ENCODE peak calls at places on chromosomes 12 and 14, in five cellular contexts. W is upper lobe of left lung, M is OCI-LY7, N is body of pancreas, A is epithelial cell of esophagus. R is an unnamed sample.

GRCh38 chr14:51401756-51402155 is 161.7 kb downstream of the TMX1 start:
- DNase-seq in M (no peak), W (no peak), A (no peak), N (peak), R (no peak)

GRCh38 chr14:104172880-104173279 is 34.5 kb downstream of the KIF26A start:
- DNase-seq in N (no peak), W (no peak), A (no peak), M (no peak), R (no peak)

GRCh38 chr12:94714378-94714777 is 64.0 kb upstream of the TMCC3 start:
- DNase-seq in A (peak), W (no peak), M (no peak), N (peak), R (no peak)

GRCh38 chr14:99150236-99150635 is 121.8 kb downstream of the BCL11B start:
- DNase-seq in N (no peak), A (no peak), W (no peak), M (no peak), R (no peak)

GRCh38 chr12:57793920-57794319 is 11.3 kb downstream of the TSFM start:
- DNase-seq in M (no peak), A (peak), W (no peak), N (no peak), R (no peak)

GRCh38 chr14:59576332-59577294 is at the start of gene CCDC175:
- DNase-seq in W (peak), A (peak), N (peak), M (peak), R (peak)

GRCh38 chr14:96940009-96940408 is 142.8 kb downstream of the VRK1 start:
- DNase-seq in M (no peak), A (peak), N (no peak), W (no peak), R (no peak)

GRCh38 chr12:121805800-121806555 is 2.2 kb downstream of the SETD1B start:
- DNase-seq in A (no peak), N (no peak), M (no peak), W (peak), R (peak)

GRCh38 chr12:90098132-90098779 is 389.6 kb upstream of the ATP2B1 start:
- DNase-seq in N (no peak), A (no peak), W (no peak), M (peak), R (no peak)

GRCh38 chr14:90893028-90893427 is 76.8 kb upstream of the TTC7B start:
- DNase-seq in N (no peak), M (no peak), W (no peak), A (no peak), R (no peak)

GRCh38 chr12:47120736-47121135 is 41.0 kb upstream of the AMIGO2 start:
- DNase-seq in M (no peak), A (no peak), W (no peak), N (no peak), R (no peak)

GRCh38 chr12:14892726-14893442 is 7.2 kb upstream of the MGP start:
- DNase-seq in W (no peak), N (peak), M (peak), A (no peak), R (no peak)

GRCh38 chr12:6430124-6430989 is 14.4 kb upstream of the CD27 start:
- DNase-seq in M (peak), W (no peak), A (peak), N (peak), R (peak)

GRCh38 chr12:28876423-28876822 is 272.7 kb upstream of the FAR2 start:
- DNase-seq in W (no peak), A (no peak), M (no peak), N (no peak), R (no peak)
- TF ChIP-seq CTCF in W (no peak), A (no peak), M (no peak), N (no peak), R (no peak)

DNA sequence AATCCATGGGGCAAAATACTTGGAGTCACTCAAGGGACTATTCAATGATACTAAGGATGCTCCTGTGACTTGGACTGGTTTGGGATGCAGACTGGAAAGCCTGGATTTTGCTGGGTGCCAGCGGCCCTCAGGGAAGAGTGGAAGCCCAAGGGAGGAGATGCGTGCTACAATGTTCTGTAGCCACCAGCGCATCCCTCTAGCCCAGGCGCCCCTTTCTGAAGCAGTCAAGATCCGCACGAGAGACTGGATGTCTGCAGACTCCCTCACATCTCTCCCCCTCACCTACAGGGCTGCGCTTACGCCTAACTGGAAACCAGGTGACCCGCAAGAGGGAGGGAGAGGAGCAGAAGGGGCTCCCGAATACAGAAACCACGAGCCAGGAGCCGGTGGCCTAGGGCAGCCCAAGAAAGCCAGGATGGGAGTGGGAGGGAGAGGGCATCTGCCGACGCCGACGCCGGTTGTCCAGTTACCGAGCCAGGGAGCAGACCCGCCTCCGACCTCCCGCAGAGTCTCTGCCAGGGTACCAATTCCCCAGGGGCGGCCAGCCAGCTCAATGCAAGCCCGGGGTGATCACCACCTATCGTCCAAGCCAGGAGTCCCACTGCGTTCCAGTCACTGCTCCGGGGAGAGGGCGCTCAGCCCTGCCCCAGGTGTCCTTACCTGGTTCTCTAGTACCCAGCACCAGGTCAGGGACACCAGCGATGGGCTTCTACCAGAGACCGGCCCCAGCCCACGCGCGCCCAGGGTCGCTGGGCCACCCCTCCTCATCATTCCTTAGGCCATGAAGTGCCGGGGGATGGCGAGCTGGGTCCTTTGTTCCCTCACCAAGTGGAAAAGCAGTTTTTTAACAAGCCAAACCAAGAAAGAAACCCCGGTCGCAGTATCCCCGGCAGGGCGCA is 1.2 kb downstream of the NTN4 start:
- DNase-seq in N (peak), A (peak), M (no peak), W (peak), R (no peak)
- TF ChIP-seq CTCF in N (no peak), A (no peak), M (no peak), W (no peak), R (no peak)

GRCh38 chr12:125455556-125455955 is 390.3 kb downstream of the AACS start:
- DNase-seq in W (no peak), A (no peak), N (no peak), M (peak), R (no peak)
- TF ChIP-seq CTCF in W (no peak), A (no peak), N (no peak), M (peak), R (no peak)

GRCh38 chr14:94571950-94572349 is 9.3 kb upstream of the SERPINA5 start:
- DNase-seq in N (no peak), A (peak), M (no peak), W (no peak), R (no peak)
- TF ChIP-seq CTCF in N (no peak), A (no peak), M (no peak), W (no peak), R (no peak)

GRCh38 chr12:77204055-77204454 is 138.7 kb upstream of the E2F7 start:
- DNase-seq in W (no peak), A (peak), M (no peak), N (no peak), R (no peak)
- TF ChIP-seq CTCF in W (no peak), A (peak), M (peak), N (no peak), R (no peak)

GRCh38 chr12:107317751-107318553 is 224.6 kb upstream of the CRY1 start:
- DNase-seq in N (peak), M (no peak), W (peak), A (peak), R (peak)
- TF ChIP-seq CTCF in N (no peak), M (no peak), W (peak), A (peak), R (peak)

GRCh38 chr12:104309446-104309993 is 6.0 kb downstream of the EID3 start:
- DNase-seq in M (no peak), W (no peak), A (no peak), N (no peak), R (no peak)
- TF ChIP-seq CTCF in M (no peak), W (no peak), A (no peak), N (no peak), R (no peak)

GRCh38 chr14:76644875-76645518 is 116.3 kb upstream of the VASH1 start:
- DNase-seq in M (peak), N (peak), A (peak), W (peak), R (no peak)
- TF ChIP-seq CTCF in M (peak), N (peak), A (peak), W (peak), R (no peak)

GRCh38 chr12:45898094-45898493 is 92.3 kb downstream of the SCAF11 start:
- DNase-seq in M (no peak), W (no peak), N (no peak), A (no peak), R (no peak)

GRCh38 chr12:45887544-45887943 is 102.8 kb downstream of the SCAF11 start:
- DNase-seq in M (no peak), W (no peak), N (no peak), A (no peak), R (no peak)

GRCh38 chr12:45895961-45896360 is 94.4 kb downstream of the SCAF11 start:
- DNase-seq in A (no peak), N (no peak), W (no peak), M (no peak), R (no peak)

GRCh38 chr12:45890276-45890675 is 100.1 kb downstream of the SCAF11 start:
- DNase-seq in A (no peak), W (no peak), M (no peak), N (no peak), R (no peak)

DNA sequence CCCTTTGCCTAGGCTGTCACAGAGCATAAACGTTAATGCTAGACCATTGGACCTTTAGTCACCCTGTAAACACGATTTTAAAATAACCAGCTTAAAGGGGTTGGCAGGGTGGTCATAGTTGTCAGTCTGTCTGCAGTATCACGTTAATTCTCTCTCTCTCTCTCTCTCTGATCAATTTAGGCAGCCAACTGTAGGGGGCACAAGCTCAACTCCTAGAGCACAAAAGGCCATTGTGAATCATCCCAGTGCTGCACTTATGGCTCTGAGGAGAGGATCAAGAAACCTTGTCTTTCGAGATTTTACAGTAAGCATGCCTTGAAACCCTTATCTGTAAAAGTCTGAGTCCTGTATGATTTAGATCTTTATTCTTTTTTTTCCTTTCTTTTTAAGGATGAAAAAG is 97.1 kb downstream of the SCAF11 start:
- DNase-seq in A (peak), N (no peak), W (no peak), M (no peak), R (no peak)
- TF ChIP-seq CTCF in A (no peak), N (no peak), W (no peak), M (peak), R (no peak)

R was measured in natural killer cell.